ENCODE peak calls at places on chromosomes 16 and 17, in five cellular contexts. One of them, this sample, is unnamed.
A peak's percentile ranks its signal among the peaks of the same experiment; 100 is the strongest.

GRCh38 chr17:34703533-34703932 is 124.2 kb downstream of the TMEM132E start:
- DNase-seq in sigmoid colon: no peak
- DNase-seq in BE2C: no peak
- DNase-seq in PC-3: peak; percentile 48
- DNase-seq in GM23338: peak; percentile 93
- DNase-seq in this sample: no peak

GRCh38 chr17:80956321-80957190 is 35.1 kb upstream of the CHMP6 start:
- DNase-seq in sigmoid colon: peak; percentile 66
- DNase-seq in BE2C: no peak
- DNase-seq in PC-3: no peak
- DNase-seq in GM23338: no peak
- DNase-seq in this sample: no peak

GRCh38 chr17:45846646-45847045 is 2.0 kb downstream of the SPPL2C start:
- DNase-seq in PC-3: no peak
- DNase-seq in sigmoid colon: no peak
- DNase-seq in GM23338: no peak
- DNase-seq in BE2C: no peak
- DNase-seq in this sample: no peak

GRCh38 chr17:64651889-64652288 is 10.2 kb downstream of the SMURF2 start:
- DNase-seq in PC-3: no peak
- DNase-seq in BE2C: no peak
- DNase-seq in sigmoid colon: no peak
- DNase-seq in GM23338: no peak
- DNase-seq in this sample: no peak

GRCh38 chr16:4115941-4116327 is 308 bp downstream of the ADCY9 start:
- DNase-seq in PC-3: no peak
- DNase-seq in sigmoid colon: no peak
- DNase-seq in BE2C: no peak
- DNase-seq in GM23338: no peak
- DNase-seq in this sample: no peak

GRCh38 chr16:56625140-56625942 is at the start of gene MT1E:
- DNase-seq in sigmoid colon: peak; percentile 95
- DNase-seq in PC-3: no peak
- DNase-seq in BE2C: no peak
- DNase-seq in GM23338: peak; percentile 81
- DNase-seq in this sample: peak; percentile 92

GRCh38 chr17:79987187-79987889 is 48.3 kb downstream of the TBC1D16 start:
- DNase-seq in BE2C: no peak
- DNase-seq in GM23338: peak; percentile 43
- DNase-seq in sigmoid colon: peak; percentile 50
- DNase-seq in PC-3: peak; percentile 56
- DNase-seq in this sample: peak; percentile 20

GRCh38 chr17:61235001-61235820 is 164.4 kb upstream of the TBX2 start:
- DNase-seq in GM23338: no peak
- DNase-seq in PC-3: no peak
- DNase-seq in BE2C: no peak
- DNase-seq in sigmoid colon: no peak
- DNase-seq in this sample: no peak

GRCh38 chr17:45428954-45429337 is 3.7 kb downstream of the ARHGAP27 start:
- DNase-seq in BE2C: no peak
- DNase-seq in PC-3: no peak
- DNase-seq in GM23338: peak; percentile 66
- DNase-seq in sigmoid colon: no peak
- DNase-seq in this sample: no peak

GRCh38 chr17:77746901-77747620 is 211.4 kb upstream of the TNRC6C start:
- DNase-seq in BE2C: no peak
- DNase-seq in PC-3: no peak
- DNase-seq in sigmoid colon: peak; percentile 18
- DNase-seq in GM23338: no peak
- DNase-seq in this sample: no peak

DNA sequence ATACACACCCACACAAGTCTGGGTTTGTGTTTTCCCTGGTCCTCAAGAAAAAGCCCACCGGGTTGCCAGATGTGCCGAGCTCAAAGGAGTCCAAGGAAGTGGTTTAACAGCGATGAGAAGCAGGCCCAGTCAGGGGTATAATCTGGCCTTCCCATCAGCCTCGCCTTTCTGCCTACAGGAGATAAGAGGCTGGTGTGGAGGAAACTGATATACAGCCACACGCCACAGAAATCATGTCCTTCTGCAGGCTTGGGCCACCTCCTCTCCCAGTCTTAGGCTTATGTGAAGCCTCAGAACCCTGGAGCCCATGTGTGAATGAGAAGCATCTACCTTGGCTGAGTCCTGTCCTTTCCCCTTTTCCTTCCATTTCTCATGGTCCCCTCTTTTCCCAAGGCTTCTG is 43.6 kb upstream of the MMP2 start:
- DNase-seq in PC-3: no peak
- DNase-seq in GM23338: no peak
- DNase-seq in BE2C: no peak
- DNase-seq in sigmoid colon: no peak
- DNase-seq in this sample: no peak
- H3K27me3 ChIP-seq in PC-3: no peaks in the 10 kb centered on the region
- H3K27me3 ChIP-seq in GM23338: no peaks in the 10 kb centered on the region
- H3K27me3 ChIP-seq in BE2C: peaks cover 16% of the 10 kb centered on the region
- H3K27me3 ChIP-seq in sigmoid colon: no peaks in the 10 kb centered on the region
- H3K27me3 ChIP-seq in this sample: no peaks in the 10 kb centered on the region

GRCh38 chr16:75306102-75306762 is 54.8 kb upstream of the BCAR1 start:
- DNase-seq in sigmoid colon: no peak
- DNase-seq in GM23338: no peak
- DNase-seq in BE2C: no peak
- DNase-seq in PC-3: peak; percentile 20
- DNase-seq in this sample: peak; percentile 83
- H3K4me3 ChIP-seq in sigmoid colon: no peak overlapping the region
- H3K4me3 ChIP-seq in GM23338: no peak overlapping the region
- H3K4me3 ChIP-seq in BE2C: no peak overlapping the region
- H3K4me3 ChIP-seq in PC-3: peak overlapping the region; percentile 30
- H3K4me3 ChIP-seq in this sample: peak overlapping the region; percentile 14

DNA sequence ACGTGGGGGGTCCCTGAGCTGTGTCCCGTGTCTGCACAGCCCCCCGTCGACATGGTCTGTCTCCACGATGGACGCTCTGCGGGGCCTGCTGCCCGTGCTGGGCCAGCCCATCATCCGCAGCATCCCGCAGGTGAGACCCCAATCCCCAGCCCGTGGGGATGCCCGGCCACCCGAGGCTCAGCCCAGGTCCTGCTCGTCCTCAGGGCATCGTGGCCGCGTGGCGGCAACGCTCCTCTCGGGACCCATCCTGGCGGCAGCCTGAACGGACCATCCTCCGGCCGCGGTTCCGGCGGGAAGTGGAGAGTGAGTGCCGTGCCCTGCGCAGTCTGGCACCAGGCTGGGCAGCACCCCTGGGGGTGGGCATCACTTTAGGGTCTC is 4.9 kb downstream of the MSLN start:
- DNase-seq in PC-3: no peak
- DNase-seq in GM23338: no peak
- DNase-seq in BE2C: no peak
- DNase-seq in sigmoid colon: no peak
- DNase-seq in this sample: no peak
- H3K27me3 ChIP-seq in PC-3: no peaks in the 10 kb centered on the region
- H3K27me3 ChIP-seq in GM23338: no peaks in the 10 kb centered on the region
- H3K27me3 ChIP-seq in BE2C: no peaks in the 10 kb centered on the region
- H3K27me3 ChIP-seq in sigmoid colon: peaks cover 28% of the 10 kb centered on the region
- H3K27me3 ChIP-seq in this sample: no peaks in the 10 kb centered on the region

GRCh38 chr17:58412064-58412703 is 5.2 kb downstream of the RNF43 start:
- DNase-seq in sigmoid colon: no peak
- DNase-seq in BE2C: no peak
- DNase-seq in PC-3: no peak
- DNase-seq in GM23338: no peak
- DNase-seq in this sample: no peak

GRCh38 chr17:58410714-58411407 is 6.5 kb downstream of the RNF43 start:
- DNase-seq in GM23338: no peak
- DNase-seq in BE2C: no peak
- DNase-seq in PC-3: no peak
- DNase-seq in sigmoid colon: no peak
- DNase-seq in this sample: no peak

GRCh38 chr17:58411408-58411894 is 5.9 kb downstream of the RNF43 start:
- DNase-seq in GM23338: no peak
- DNase-seq in BE2C: no peak
- DNase-seq in PC-3: no peak
- DNase-seq in sigmoid colon: no peak
- DNase-seq in this sample: no peak

GRCh38 chr17:58412910-58413630 is 4.3 kb downstream of the RNF43 start:
- DNase-seq in GM23338: no peak
- DNase-seq in BE2C: no peak
- DNase-seq in sigmoid colon: no peak
- DNase-seq in PC-3: peak; percentile 67
- DNase-seq in this sample: no peak

GRCh38 chr17:58409432-58409831 is 7.9 kb downstream of the RNF43 start:
- DNase-seq in PC-3: no peak
- DNase-seq in GM23338: no peak
- DNase-seq in sigmoid colon: no peak
- DNase-seq in BE2C: no peak
- DNase-seq in this sample: no peak
- H3K4me3 ChIP-seq in PC-3: no peak overlapping the region
- H3K4me3 ChIP-seq in GM23338: no peak overlapping the region
- H3K4me3 ChIP-seq in sigmoid colon: no peak overlapping the region
- H3K4me3 ChIP-seq in BE2C: no peak overlapping the region
- H3K4me3 ChIP-seq in this sample: no peak overlapping the region

DNA sequence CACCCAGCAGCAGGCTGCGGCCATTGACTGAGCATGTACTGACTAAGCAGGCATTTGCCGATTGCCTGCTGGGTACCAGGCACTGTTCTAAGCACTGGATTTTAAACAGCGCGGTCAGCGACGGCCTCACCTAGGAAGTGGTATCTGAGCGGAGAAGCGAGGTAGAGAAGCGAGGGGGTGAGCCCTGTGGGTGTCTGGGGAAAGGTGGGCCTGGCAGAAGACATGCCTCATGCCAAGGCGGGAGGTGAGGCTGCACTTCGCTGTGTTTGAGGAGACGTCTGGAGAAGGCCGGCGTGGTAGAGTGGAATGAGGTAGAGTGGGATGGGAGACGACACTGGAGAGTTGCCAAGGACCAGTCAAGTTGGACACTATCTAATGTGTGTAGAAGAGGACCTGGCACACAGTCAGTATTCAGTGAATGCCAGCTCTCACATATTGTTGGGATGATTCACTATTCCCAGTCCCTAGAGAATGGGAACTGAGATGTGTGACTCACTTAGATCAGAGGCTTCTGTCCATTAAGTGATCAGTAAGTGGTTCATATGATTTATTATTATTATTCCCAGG is 14.4 kb downstream of the SYCE1L start:
- DNase-seq in sigmoid colon: no peak
- DNase-seq in PC-3: peak; percentile 96
- DNase-seq in BE2C: peak; percentile 64
- DNase-seq in GM23338: no peak
- DNase-seq in this sample: no peak
- H3K27me3 ChIP-seq in sigmoid colon: peaks cover 34% of the 10 kb centered on the region
- H3K27me3 ChIP-seq in PC-3: no peaks in the 10 kb centered on the region
- H3K27me3 ChIP-seq in BE2C: no peaks in the 10 kb centered on the region
- H3K27me3 ChIP-seq in GM23338: no peaks in the 10 kb centered on the region
- H3K27me3 ChIP-seq in this sample: no peaks in the 10 kb centered on the region

GRCh38 chr17:31738488-31738887 is 120.6 kb downstream of the COPRS start:
- DNase-seq in BE2C: no peak
- DNase-seq in sigmoid colon: no peak
- DNase-seq in PC-3: no peak
- DNase-seq in GM23338: no peak
- DNase-seq in this sample: peak; percentile 56

GRCh38 chr17:31739300-31739699 is 119.7 kb downstream of the COPRS start:
- DNase-seq in PC-3: no peak
- DNase-seq in sigmoid colon: no peak
- DNase-seq in GM23338: no peak
- DNase-seq in BE2C: no peak
- DNase-seq in this sample: no peak

GRCh38 chr17:31741371-31741770 is 117.7 kb downstream of the COPRS start:
- DNase-seq in GM23338: no peak
- DNase-seq in PC-3: no peak
- DNase-seq in sigmoid colon: no peak
- DNase-seq in BE2C: no peak
- DNase-seq in this sample: no peak

GRCh38 chr17:31738067-31738466 is 121.0 kb downstream of the COPRS start:
- DNase-seq in sigmoid colon: no peak
- DNase-seq in BE2C: no peak
- DNase-seq in PC-3: peak; percentile 18
- DNase-seq in GM23338: no peak
- DNase-seq in this sample: no peak

GRCh38 chr17:31740611-31741082 is 118.4 kb downstream of the COPRS start:
- DNase-seq in sigmoid colon: no peak
- DNase-seq in GM23338: no peak
- DNase-seq in BE2C: no peak
- DNase-seq in PC-3: peak; percentile 3
- DNase-seq in this sample: no peak
- H3K4me3 ChIP-seq in sigmoid colon: no peak overlapping the region
- H3K4me3 ChIP-seq in GM23338: no peak overlapping the region
- H3K4me3 ChIP-seq in BE2C: no peak overlapping the region
- H3K4me3 ChIP-seq in PC-3: no peak overlapping the region
- H3K4me3 ChIP-seq in this sample: no peak overlapping the region